ENCODE peak calls at places on chromosomes 6 and 20, in nine cellular contexts. K is GM04503, U is posterior vena cava, F is COR-L47, V is RPMI8226, C is T-helper 22 cell, R is RWPE1, L is endothelial cell, A is M059J. I is an unnamed sample.
A peak's percentile ranks its signal among the peaks of the same experiment; 100 is the strongest.

GRCh38 chr6:41058783-41059181 is 5.8 kb downstream of the APOBEC2 start:
- DNase-seq in U (no peak), F (no peak), K (no peak), A (no peak), L (no peak), R (no peak), C (no peak), V (no peak), I (no peak)

GRCh38 chr6:29981211-29981812 is 39.0 kb downstream of the HLA-A start:
- DNase-seq in K (no peak), A (no peak), U (no peak), V (no peak), L (no peak), R (no peak), F (no peak), C (no peak), I (no peak)

GRCh38 chr20:61313396-61313795 is 61.3 kb downstream of the CDH4 start:
- DNase-seq in R (no peak), U (no peak), K (no peak), A (no peak), L (no peak), F (no peak), V (no peak), C (no peak), I (no peak)

GRCh38 chr6:39102024-39102820 is 12.8 kb downstream of the SAYSD1 start:
- DNase-seq in V (peak; percentile 44), U (no peak), C (no peak), L (peak; percentile 70), F (no peak), K (peak; percentile 15), R (no peak), A (no peak), I (no peak)

GRCh38 chr6:76776876-76777275 is 686.4 kb downstream of the HTR1B start:
- DNase-seq in V (no peak), F (no peak), L (no peak), C (no peak), R (no peak), U (no peak), K (no peak), A (no peak), I (no peak)

GRCh38 chr6:99185525-99185924 is 163.9 kb downstream of the FAXC start:
- DNase-seq in R (no peak), V (no peak), K (no peak), A (no peak), U (no peak), C (no peak), L (no peak), F (peak; percentile 59), I (peak; percentile 85)

GRCh38 chr6:128323011-128323410 is 197.4 kb downstream of the PTPRK start:
- DNase-seq in U (no peak), L (no peak), F (no peak), V (no peak), R (no peak), A (no peak), K (no peak), C (no peak), I (no peak)

GRCh38 chr6:152273002-152273401 is 364.2 kb downstream of the SYNE1 start:
- DNase-seq in V (no peak), K (no peak), L (no peak), R (no peak), A (peak; percentile 61), F (no peak), U (no peak), C (no peak), I (no peak)

GRCh38 chr6:112501705-112502104 is 154.6 kb downstream of the RFPL4B start:
- DNase-seq in C (no peak), R (no peak), U (no peak), L (peak; percentile 38), F (no peak), V (no peak), K (no peak), A (no peak), I (no peak)

GRCh38 chr6:33380272-33380981 is 11.2 kb upstream of the KIFC1 start:
- DNase-seq in U (no peak), R (no peak), F (no peak), K (no peak), L (no peak), C (no peak), V (no peak), A (no peak), I (no peak)

GRCh38 chr6:23704655-23705054 is 421.4 kb upstream of the NRSN1 start:
- DNase-seq in U (no peak), V (no peak), L (no peak), R (no peak), A (no peak), C (no peak), K (no peak), F (no peak), I (no peak)

GRCh38 chr20:3890410-3890751 is 1.2 kb downstream of the PANK2 start:
- DNase-seq in A (peak; percentile 50), R (peak; percentile 59), U (peak; percentile 24), V (no peak), F (no peak), L (no peak), C (no peak), K (no peak), I (peak; percentile 23)

GRCh38 chr6:46734867-46735719 is at the start of gene PLA2G7:
- DNase-seq in A (peak; percentile 54), U (peak; percentile 81), K (no peak), L (peak; percentile 33), F (peak; percentile 22), V (no peak), R (peak; percentile 36), C (no peak), I (peak; percentile 30)

GRCh38 chr20:42155586-42155985 is 537.4 kb upstream of the CHD6 start:
- DNase-seq in L (no peak), F (no peak), V (no peak), U (no peak), A (no peak), R (no peak), C (no peak), K (no peak), I (no peak)

GRCh38 chr6:158996863-158997262 is 3.1 kb downstream of the RSPH3 start:
- DNase-seq in V (no peak), R (no peak), L (no peak), K (no peak), F (no peak), A (peak; percentile 15), U (no peak), C (no peak), I (no peak)

I was measured in NCI-H1105.